ENCODE peak calls at places on chromosomes 2 and 18, in seven cellular contexts. One of them, this sample, is unnamed. For H3K9me2, the result is how much of the 10 kb centered on the place peaks cover.

GRCh38 chr2:446963-447540 is 159.2 kb upstream of the ALKAL2 start:
- DNase-seq in GM23338: no peak
- DNase-seq in SK-N-SH: no peak
- DNase-seq in GM23248: no peak
- DNase-seq in PC-3: no peak
- DNase-seq in HCT116: no peak
- DNase-seq in Karpas-422: no peak
- DNase-seq in this sample: peak

GRCh38 chr18:74702951-74703350 is 105.3 kb downstream of the ZNF407 start:
- DNase-seq in GM23338: no peak
- DNase-seq in SK-N-SH: no peak
- DNase-seq in GM23248: no peak
- DNase-seq in PC-3: no peak
- DNase-seq in HCT116: no peak
- DNase-seq in Karpas-422: no peak
- DNase-seq in this sample: no peak

GRCh38 chr2:96537734-96538486 is 1.4 kb downstream of the ARID5A start:
- DNase-seq in GM23338: peak
- DNase-seq in SK-N-SH: peak
- DNase-seq in GM23248: peak
- DNase-seq in PC-3: no peak
- DNase-seq in HCT116: no peak
- DNase-seq in Karpas-422: no peak
- DNase-seq in this sample: no peak

GRCh38 chr2:41027095-41027494 is 575.2 kb upstream of the SLC8A1 start:
- DNase-seq in GM23338: no peak
- DNase-seq in SK-N-SH: no peak
- DNase-seq in GM23248: no peak
- DNase-seq in PC-3: no peak
- DNase-seq in HCT116: no peak
- DNase-seq in Karpas-422: no peak
- DNase-seq in this sample: no peak

GRCh38 chr2:16321872-16322271 is 343.8 kb downstream of the CYRIA start:
- DNase-seq in GM23338: peak
- DNase-seq in SK-N-SH: peak
- DNase-seq in GM23248: no peak
- DNase-seq in PC-3: no peak
- DNase-seq in HCT116: no peak
- DNase-seq in Karpas-422: peak
- DNase-seq in this sample: no peak

GRCh38 chr2:239341146-239341732 is 59.6 kb downstream of the HDAC4 start:
- DNase-seq in GM23338: no peak
- DNase-seq in SK-N-SH: no peak
- DNase-seq in GM23248: no peak
- DNase-seq in PC-3: no peak
- DNase-seq in HCT116: no peak
- DNase-seq in Karpas-422: no peak
- DNase-seq in this sample: no peak

GRCh38 chr18:59623456-59624383 is 73.5 kb downstream of the CCBE1 start:
- DNase-seq in GM23338: no peak
- DNase-seq in SK-N-SH: no peak
- DNase-seq in GM23248: peak
- DNase-seq in PC-3: peak
- DNase-seq in HCT116: no peak
- DNase-seq in Karpas-422: no peak
- DNase-seq in this sample: no peak

GRCh38 chr2:214706986-214707385 is 102.5 kb downstream of the BARD1 start:
- DNase-seq in GM23338: peak
- DNase-seq in SK-N-SH: peak
- DNase-seq in GM23248: no peak
- DNase-seq in PC-3: no peak
- DNase-seq in HCT116: no peak
- DNase-seq in Karpas-422: no peak
- DNase-seq in this sample: no peak

GRCh38 chr2:237483018-237483731 is 3.9 kb upstream of the MLPH start:
- DNase-seq in GM23338: no peak
- DNase-seq in SK-N-SH: no peak
- DNase-seq in GM23248: peak
- DNase-seq in PC-3: peak
- DNase-seq in HCT116: no peak
- DNase-seq in Karpas-422: no peak
- DNase-seq in this sample: no peak

GRCh38 chr2:74498500-74499268 is 719 bp downstream of the LBX2 start:
- DNase-seq in GM23338: peak
- DNase-seq in SK-N-SH: peak
- DNase-seq in GM23248: peak
- DNase-seq in PC-3: peak
- DNase-seq in HCT116: no peak
- DNase-seq in Karpas-422: no peak
- DNase-seq in this sample: no peak

GRCh38 chr2:151306621-151307020 is 17.2 kb upstream of the NMI start:
- DNase-seq in GM23338: no peak
- DNase-seq in SK-N-SH: no peak
- DNase-seq in GM23248: peak
- DNase-seq in PC-3: peak
- DNase-seq in HCT116: no peak
- DNase-seq in Karpas-422: no peak
- DNase-seq in this sample: no peak

GRCh38 chr2:138649571-138649970 is 130.6 kb downstream of the NXPH2 start:
- DNase-seq in GM23338: no peak
- DNase-seq in SK-N-SH: no peak
- DNase-seq in GM23248: peak
- DNase-seq in PC-3: no peak
- DNase-seq in HCT116: no peak
- DNase-seq in Karpas-422: no peak
- DNase-seq in this sample: no peak

GRCh38 chr2:27133195-27133875 is 1.1 kb downstream of the PREB start:
- DNase-seq in GM23338: no peak
- DNase-seq in SK-N-SH: peak
- DNase-seq in GM23248: peak
- DNase-seq in PC-3: no peak
- DNase-seq in HCT116: no peak
- DNase-seq in Karpas-422: no peak
- DNase-seq in this sample: no peak

GRCh38 chr2:236166781-236167296 is 1.3 kb downstream of the GBX2 start:
- DNase-seq in GM23338: peak
- DNase-seq in SK-N-SH: peak
- DNase-seq in GM23248: no peak
- DNase-seq in PC-3: no peak
- DNase-seq in HCT116: no peak
- DNase-seq in Karpas-422: no peak
- DNase-seq in this sample: no peak

GRCh38 chr2:31270871-31271270 is 36.9 kb downstream of the EHD3 start:
- DNase-seq in GM23338: no peak
- DNase-seq in SK-N-SH: no peak
- DNase-seq in GM23248: no peak
- DNase-seq in PC-3: no peak
- DNase-seq in HCT116: no peak
- DNase-seq in Karpas-422: no peak
- DNase-seq in this sample: no peak

GRCh38 chr2:74546004-74546403 is 7.7 kb downstream of the LOXL3 start:
- DNase-seq in GM23338: no peak
- DNase-seq in SK-N-SH: no peak
- DNase-seq in GM23248: no peak
- DNase-seq in PC-3: no peak
- DNase-seq in HCT116: no peak
- DNase-seq in Karpas-422: no peak
- DNase-seq in this sample: no peak

GRCh38 chr2:10265328-10266132 is 37.2 kb upstream of the HPCAL1 start:
- DNase-seq in GM23338: no peak
- DNase-seq in SK-N-SH: no peak
- DNase-seq in GM23248: peak
- DNase-seq in PC-3: no peak
- DNase-seq in HCT116: no peak
- DNase-seq in Karpas-422: no peak
- DNase-seq in this sample: no peak
- H3K27ac ChIP-seq in GM23338: no peak
- H3K27ac ChIP-seq in SK-N-SH: no peak
- H3K27ac ChIP-seq in GM23248: no peak
- H3K27ac ChIP-seq in PC-3: no peak
- H3K27ac ChIP-seq in HCT116: no peak
- H3K27ac ChIP-seq in Karpas-422: no peak
- H3K27ac ChIP-seq in this sample: no peak

DNA sequence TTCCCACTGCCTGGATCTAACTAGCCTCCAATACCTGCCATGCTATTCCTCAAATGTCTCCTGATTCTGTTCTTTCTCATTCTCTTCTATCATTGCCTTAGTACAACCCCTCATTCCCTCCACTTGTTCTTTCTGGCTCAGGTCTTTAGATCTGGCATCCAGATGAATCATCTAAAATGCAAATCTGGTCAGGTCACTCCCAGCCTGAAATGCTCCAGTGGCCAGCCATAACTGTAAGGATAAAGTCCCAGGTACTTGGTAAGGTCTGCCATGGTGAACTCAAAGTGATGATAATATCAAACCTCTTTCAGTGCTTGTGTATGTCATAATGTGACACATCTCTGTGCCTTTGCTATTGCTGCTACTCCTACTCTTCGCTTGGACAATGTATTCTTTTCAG is 2.9 kb upstream of the SNRNP27 start:
- DNase-seq in GM23338: no peak
- DNase-seq in SK-N-SH: no peak
- DNase-seq in GM23248: no peak
- DNase-seq in PC-3: peak
- DNase-seq in HCT116: no peak
- DNase-seq in Karpas-422: no peak
- DNase-seq in this sample: no peak
- H3K9me2 ChIP-seq in GM23338: under half
- H3K9me2 ChIP-seq in SK-N-SH: under half
- H3K9me2 ChIP-seq in GM23248: under half
- H3K9me2 ChIP-seq in PC-3: under half
- H3K9me2 ChIP-seq in HCT116: under half
- H3K9me2 ChIP-seq in Karpas-422: under half
- H3K9me2 ChIP-seq in this sample: under half

GRCh38 chr2:121362226-121362625 is 77.2 kb upstream of the TFCP2L1 start:
- DNase-seq in GM23338: no peak
- DNase-seq in SK-N-SH: no peak
- DNase-seq in GM23248: no peak
- DNase-seq in PC-3: peak
- DNase-seq in HCT116: no peak
- DNase-seq in Karpas-422: no peak
- DNase-seq in this sample: no peak
- H3K27ac ChIP-seq in GM23338: no peak
- H3K27ac ChIP-seq in SK-N-SH: no peak
- H3K27ac ChIP-seq in GM23248: no peak
- H3K27ac ChIP-seq in PC-3: peak
- H3K27ac ChIP-seq in HCT116: no peak
- H3K27ac ChIP-seq in Karpas-422: no peak
- H3K27ac ChIP-seq in this sample: no peak

GRCh38 chr2:128282246-128282975 is 36.3 kb downstream of the HS6ST1 start:
- DNase-seq in GM23338: no peak
- DNase-seq in SK-N-SH: peak
- DNase-seq in GM23248: no peak
- DNase-seq in PC-3: no peak
- DNase-seq in HCT116: no peak
- DNase-seq in Karpas-422: no peak
- DNase-seq in this sample: no peak

GRCh38 chr2:128281852-128282245 is 36.8 kb downstream of the HS6ST1 start:
- DNase-seq in GM23338: no peak
- DNase-seq in SK-N-SH: no peak
- DNase-seq in GM23248: no peak
- DNase-seq in PC-3: no peak
- DNase-seq in HCT116: no peak
- DNase-seq in Karpas-422: no peak
- DNase-seq in this sample: no peak

GRCh38 chr2:128284037-128284441 is 34.6 kb downstream of the HS6ST1 start:
- DNase-seq in GM23338: no peak
- DNase-seq in SK-N-SH: no peak
- DNase-seq in GM23248: no peak
- DNase-seq in PC-3: no peak
- DNase-seq in HCT116: no peak
- DNase-seq in Karpas-422: no peak
- DNase-seq in this sample: no peak

GRCh38 chr2:128284841-128285240 is 33.8 kb downstream of the HS6ST1 start:
- DNase-seq in GM23338: no peak
- DNase-seq in SK-N-SH: no peak
- DNase-seq in GM23248: no peak
- DNase-seq in PC-3: no peak
- DNase-seq in HCT116: no peak
- DNase-seq in Karpas-422: no peak
- DNase-seq in this sample: no peak

DNA sequence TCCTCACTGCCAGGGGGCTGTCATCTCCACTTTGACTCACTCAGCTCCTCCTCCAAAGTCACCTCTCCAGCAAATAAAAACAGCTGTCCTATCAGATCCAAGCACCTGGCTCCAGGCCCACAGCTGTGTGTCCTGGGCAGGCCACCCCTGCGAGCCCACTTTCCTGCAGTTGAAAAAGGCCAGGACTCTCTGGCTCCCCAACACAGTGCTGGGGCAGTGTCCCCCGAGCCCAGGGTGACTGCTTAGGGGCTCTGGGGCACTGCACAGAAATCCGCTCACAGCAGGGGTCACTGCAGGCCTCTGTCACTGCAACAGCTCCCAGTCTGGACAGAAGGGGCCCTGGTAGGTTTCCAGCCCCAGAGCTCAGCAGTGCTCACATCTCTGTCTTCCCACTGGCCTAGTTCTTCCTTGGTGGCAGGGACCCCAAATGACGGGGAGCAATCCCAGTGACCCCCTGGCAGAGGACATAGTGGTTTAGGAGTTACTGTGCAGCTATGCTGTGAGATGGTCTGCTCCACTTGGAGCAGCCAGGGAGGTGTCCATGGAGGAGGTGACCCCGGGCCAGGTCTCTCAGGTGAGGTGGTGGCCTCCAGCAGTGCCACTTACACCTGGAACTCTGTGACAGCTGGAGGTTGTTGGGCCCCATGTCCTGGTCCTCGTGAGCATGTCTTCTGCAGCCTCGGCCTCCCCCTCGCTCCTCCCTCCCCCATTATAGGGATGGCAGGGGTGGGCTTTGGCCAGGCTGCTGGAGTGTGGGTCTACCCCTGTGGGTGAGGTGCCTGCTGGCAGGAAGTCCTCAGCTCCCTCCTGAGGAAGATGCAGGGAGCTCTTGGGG is 35.5 kb downstream of the HS6ST1 start:
- DNase-seq in GM23338: no peak
- DNase-seq in SK-N-SH: peak
- DNase-seq in GM23248: no peak
- DNase-seq in PC-3: no peak
- DNase-seq in HCT116: no peak
- DNase-seq in Karpas-422: no peak
- DNase-seq in this sample: no peak
- H3K9me2 ChIP-seq in GM23338: under half
- H3K9me2 ChIP-seq in SK-N-SH: under half
- H3K9me2 ChIP-seq in GM23248: under half
- H3K9me2 ChIP-seq in PC-3: under half
- H3K9me2 ChIP-seq in HCT116: under half
- H3K9me2 ChIP-seq in Karpas-422: under half
- H3K9me2 ChIP-seq in this sample: under half